ENCODE peak calls at places on chromosome 4, in nine cellular contexts. B is HL-60; C is upper lobe of right lung; D is naive thymus-derived CD4-positive, alpha-beta T cell; X is mammary epithelial cell; I is suprapubic skin; A is dorsolateral prefrontal cortex; Q is adrenal gland; E is heart left ventricle. W is an unnamed sample.

GRCh38 chr4:154485127-154485773 is 6.3 kb downstream of the DCHS2 start:
- DNase-seq in D (no peak), X (no peak), C (no peak), I (no peak), E (no peak), B (peak), A (no peak), Q (no peak), W (no peak)

GRCh38 chr4:56976878-56977320 is 507 bp downstream of the NOA1 start:
- DNase-seq in D (peak), E (no peak), B (peak), Q (peak), C (peak), I (peak), A (peak), X (peak), W (peak)

GRCh38 chr4:77072195-77072753 is 3.5 kb downstream of the CCNI start:
- DNase-seq in A (no peak), E (no peak), C (no peak), I (no peak), Q (no peak), X (peak), D (peak), B (no peak), W (no peak)

GRCh38 chr4:124178449-124179021 is 534.0 kb downstream of the ANKRD50 start:
- DNase-seq in Q (no peak), E (no peak), D (no peak), A (no peak), I (no peak), C (no peak), X (peak), B (no peak), W (no peak)

GRCh38 chr4:148893095-148893494 is 450.9 kb upstream of the NR3C2 start:
- DNase-seq in A (no peak), B (no peak), Q (no peak), D (no peak), X (no peak), C (no peak), I (no peak), E (no peak), W (no peak)

GRCh38 chr4:181959121-181959520 is 284.1 kb upstream of the TENM3 start:
- DNase-seq in B (no peak), Q (peak), X (peak), I (no peak), E (no peak), A (no peak), D (no peak), C (no peak), W (no peak)

GRCh38 chr4:156578713-156579112 is 392.9 kb downstream of the PDGFC start:
- DNase-seq in I (no peak), X (no peak), D (no peak), C (no peak), B (no peak), Q (no peak), E (no peak), A (no peak), W (no peak)

GRCh38 chr4:7312691-7313090 is 120.4 kb downstream of the SORCS2 start:
- DNase-seq in A (no peak), D (no peak), I (no peak), C (no peak), Q (no peak), X (no peak), E (no peak), B (no peak), W (no peak)

GRCh38 chr4:128538111-128538882 is 250.7 kb upstream of the PGRMC2 start:
- DNase-seq in E (no peak), B (no peak), I (no peak), X (no peak), C (no peak), D (no peak), A (no peak), Q (no peak), W (no peak)

GRCh38 chr4:107269175-107269574 is 233.1 kb upstream of the DKK2 start:
- DNase-seq in C (peak), X (no peak), D (no peak), A (no peak), E (no peak), Q (no peak), I (no peak), B (no peak), W (no peak)

GRCh38 chr4:157265281-157265680 is 44.8 kb downstream of the GRIA2 start:
- DNase-seq in X (peak), D (no peak), I (no peak), B (no peak), A (no peak), C (no peak), Q (no peak), E (no peak), W (no peak)

GRCh38 chr4:73621357-73621756 is 1.1 kb upstream of the RASSF6 start:
- DNase-seq in Q (no peak), B (no peak), C (no peak), A (no peak), I (no peak), D (no peak), E (no peak), X (no peak), W (no peak)
- H3K27ac ChIP-seq in Q (no peak), B (no peak), C (no peak), A (no peak), I (no peak), D (no peak), E (no peak), X (peak), W (peak)

GRCh38 chr4:1776521-1777161 is 16.5 kb upstream of the FGFR3 start:
- DNase-seq in B (no peak), Q (no peak), X (no peak), D (no peak), A (no peak), E (no peak), I (no peak), C (no peak), W (no peak)
- H3K4me3 ChIP-seq in B (no peak), Q (no peak), X (no peak), D (no peak), A (no peak), E (no peak), I (no peak), C (no peak), W (no peak)

GRCh38 chr4:147823135-147823534 is 91.2 kb downstream of the ARHGAP10 start:
- DNase-seq in I (no peak), A (no peak), B (no peak), E (no peak), X (no peak), Q (no peak), D (no peak), C (no peak), W (no peak)
- H3K27ac ChIP-seq in I (no peak), A (no peak), B (no peak), E (peak), X (peak), Q (no peak), D (no peak), C (no peak), W (no peak)

DNA sequence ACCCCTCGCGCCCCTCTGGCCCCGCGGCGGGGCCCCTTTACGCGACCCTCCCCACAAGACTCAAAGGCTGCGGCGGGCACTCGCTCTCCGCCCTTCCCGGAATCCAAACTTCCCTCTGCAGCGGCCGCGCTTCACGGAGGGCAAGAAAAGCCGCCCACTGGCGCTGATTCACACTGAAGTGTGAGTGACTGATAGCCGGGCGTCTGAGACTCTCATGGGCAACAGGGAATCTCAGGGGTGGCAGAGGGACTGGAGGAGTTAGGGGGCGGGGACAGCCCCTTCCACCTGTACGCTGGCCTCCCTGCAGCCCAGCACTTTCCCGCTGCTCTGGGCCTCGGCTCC is 664 bp downstream of the SH3BP2 start:
- DNase-seq in A (peak), I (peak), Q (peak), E (peak), C (peak), D (no peak), B (peak), X (no peak), W (peak)
- H3K4me3 ChIP-seq in A (peak), I (peak), Q (peak), E (peak), C (peak), D (peak), B (peak), X (peak), W (peak)

DNA sequence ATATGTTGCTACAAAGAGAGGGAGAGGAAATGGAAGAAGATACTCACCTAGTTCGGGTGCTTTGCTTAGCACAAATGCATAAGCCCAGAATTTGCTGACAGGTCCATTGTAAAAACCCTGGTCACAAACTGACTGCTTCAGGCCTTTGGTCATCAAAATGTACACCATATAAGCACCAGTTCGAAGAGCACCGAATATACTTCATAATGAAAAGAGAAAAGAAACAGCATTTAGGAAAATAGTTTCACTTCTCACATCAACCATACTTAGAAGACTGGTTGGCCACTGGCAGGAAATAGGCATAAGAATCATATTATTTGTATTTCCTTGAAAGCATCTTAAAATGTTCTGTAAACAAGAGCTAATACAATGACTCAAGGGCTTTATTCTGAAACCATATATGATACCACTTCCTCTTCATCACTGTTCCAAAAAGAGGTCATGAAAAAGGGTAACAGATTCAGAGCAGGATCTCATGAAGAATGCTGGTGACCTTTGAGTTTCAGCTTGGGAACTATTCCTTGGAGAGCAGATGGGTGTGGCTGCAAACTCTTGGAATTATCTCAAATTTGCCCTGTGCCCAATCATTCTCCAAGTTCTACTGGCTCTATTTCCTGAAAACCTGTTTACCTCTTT is 138.7 kb downstream of the ELOVL6 start:
- DNase-seq in B (no peak), A (no peak), E (no peak), I (no peak), C (no peak), Q (no peak), X (no peak), D (no peak), W (peak)
- H3K27ac ChIP-seq in B (no peak), A (no peak), E (no peak), I (no peak), C (peak), Q (no peak), X (no peak), D (no peak), W (peak)

W was measured in colonic mucosa.